ENCODE peak calls at places on chromosomes 16 and 17, in six cellular contexts. One of them, this sample, is unnamed.

GRCh38 chr17:73289549-73290254 is 22.1 kb downstream of the CDC42EP4 start:
- DNase-seq in NCI-H1417: no peak
- DNase-seq in GM12878: no peak
- DNase-seq in Karpas-422: no peak
- DNase-seq in iPS-NIHi11: no peak
- DNase-seq in AG08396: no peak
- DNase-seq in this sample: no peak

GRCh38 chr17:17408236-17408794 is 68.5 kb upstream of the MED9 start:
- DNase-seq in iPS-NIHi11: no peak
- DNase-seq in GM12878: no peak
- DNase-seq in Karpas-422: no peak
- DNase-seq in NCI-H1417: no peak
- DNase-seq in AG08396: no peak
- DNase-seq in this sample: no peak

GRCh38 chr16:48499822-48500440 is 110.0 kb downstream of the N4BP1 start:
- DNase-seq in AG08396: peak
- DNase-seq in iPS-NIHi11: no peak
- DNase-seq in GM12878: no peak
- DNase-seq in Karpas-422: no peak
- DNase-seq in NCI-H1417: no peak
- DNase-seq in this sample: no peak

GRCh38 chr17:72778161-72779151 is 314.0 kb downstream of the SLC39A11 start:
- DNase-seq in iPS-NIHi11: no peak
- DNase-seq in AG08396: no peak
- DNase-seq in Karpas-422: no peak
- DNase-seq in NCI-H1417: peak
- DNase-seq in GM12878: no peak
- DNase-seq in this sample: peak

GRCh38 chr16:15703029-15703736 is 53.1 kb downstream of the NDE1 start:
- DNase-seq in Karpas-422: no peak
- DNase-seq in NCI-H1417: no peak
- DNase-seq in GM12878: no peak
- DNase-seq in AG08396: no peak
- DNase-seq in iPS-NIHi11: no peak
- DNase-seq in this sample: no peak

GRCh38 chr16:49456763-49457162 is 83.2 kb downstream of the C16orf78 start:
- DNase-seq in Karpas-422: no peak
- DNase-seq in NCI-H1417: no peak
- DNase-seq in iPS-NIHi11: no peak
- DNase-seq in GM12878: no peak
- DNase-seq in AG08396: no peak
- DNase-seq in this sample: no peak

GRCh38 chr16:76194621-76195015 is 82.6 kb upstream of the CNTNAP4 start:
- DNase-seq in Karpas-422: no peak
- DNase-seq in AG08396: no peak
- DNase-seq in iPS-NIHi11: no peak
- DNase-seq in GM12878: no peak
- DNase-seq in NCI-H1417: peak
- DNase-seq in this sample: peak

GRCh38 chr17:76171701-76172100 is 30.7 kb upstream of the FOXJ1 start:
- DNase-seq in GM12878: no peak
- DNase-seq in Karpas-422: no peak
- DNase-seq in iPS-NIHi11: no peak
- DNase-seq in AG08396: no peak
- DNase-seq in NCI-H1417: no peak
- DNase-seq in this sample: no peak

GRCh38 chr17:55451758-55452468 is 30.3 kb upstream of the MMD start:
- DNase-seq in AG08396: peak
- DNase-seq in NCI-H1417: no peak
- DNase-seq in iPS-NIHi11: no peak
- DNase-seq in Karpas-422: no peak
- DNase-seq in GM12878: no peak
- DNase-seq in this sample: no peak

GRCh38 chr16:17369441-17369951 is 101.3 kb downstream of the XYLT1 start:
- DNase-seq in Karpas-422: peak
- DNase-seq in AG08396: no peak
- DNase-seq in iPS-NIHi11: no peak
- DNase-seq in GM12878: peak
- DNase-seq in NCI-H1417: no peak
- DNase-seq in this sample: no peak

GRCh38 chr16:14101415-14101814 is 30.3 kb downstream of the MRTFB start:
- DNase-seq in Karpas-422: no peak
- DNase-seq in iPS-NIHi11: no peak
- DNase-seq in NCI-H1417: no peak
- DNase-seq in AG08396: no peak
- DNase-seq in GM12878: no peak
- DNase-seq in this sample: peak

GRCh38 chr16:14061732-14062259 is 9.3 kb upstream of the MRTFB start:
- DNase-seq in iPS-NIHi11: no peak
- DNase-seq in AG08396: no peak
- DNase-seq in Karpas-422: no peak
- DNase-seq in NCI-H1417: no peak
- DNase-seq in GM12878: no peak
- DNase-seq in this sample: peak

GRCh38 chr16:73298562-73298961 is 250.6 kb upstream of the ZFHX3 start:
- DNase-seq in iPS-NIHi11: peak
- DNase-seq in Karpas-422: no peak
- DNase-seq in AG08396: peak
- DNase-seq in NCI-H1417: no peak
- DNase-seq in GM12878: no peak
- DNase-seq in this sample: no peak

GRCh38 chr17:73058022-73058421 is 34.5 kb downstream of the SLC39A11 start:
- DNase-seq in GM12878: no peak
- DNase-seq in AG08396: no peak
- DNase-seq in NCI-H1417: no peak
- DNase-seq in Karpas-422: no peak
- DNase-seq in iPS-NIHi11: no peak
- DNase-seq in this sample: no peak

GRCh38 chr16:1036121-1036520 is 36.4 kb upstream of the SSTR5 start:
- DNase-seq in Karpas-422: no peak
- DNase-seq in AG08396: no peak
- DNase-seq in iPS-NIHi11: no peak
- DNase-seq in NCI-H1417: no peak
- DNase-seq in GM12878: no peak
- DNase-seq in this sample: no peak

GRCh38 chr16:54936979-54937672 is 6.5 kb downstream of the IRX5 start:
- DNase-seq in iPS-NIHi11: peak
- DNase-seq in GM12878: no peak
- DNase-seq in Karpas-422: peak
- DNase-seq in AG08396: no peak
- DNase-seq in NCI-H1417: no peak
- DNase-seq in this sample: no peak

GRCh38 chr17:82056729-82057621 is 5.3 kb downstream of the GPS1 start:
- DNase-seq in iPS-NIHi11: no peak
- DNase-seq in NCI-H1417: no peak
- DNase-seq in AG08396: no peak
- DNase-seq in Karpas-422: no peak
- DNase-seq in GM12878: no peak
- DNase-seq in this sample: peak

GRCh38 chr17:42305543-42306384 is 17.5 kb downstream of the STAT5A start:
- DNase-seq in AG08396: no peak
- DNase-seq in GM12878: no peak
- DNase-seq in iPS-NIHi11: no peak
- DNase-seq in NCI-H1417: no peak
- DNase-seq in Karpas-422: no peak
- DNase-seq in this sample: no peak

GRCh38 chr17:39981207-39982068 is 831 bp downstream of the PSMD3 start:
- DNase-seq in AG08396: peak
- DNase-seq in iPS-NIHi11: peak
- DNase-seq in NCI-H1417: peak
- DNase-seq in Karpas-422: peak
- DNase-seq in GM12878: no peak
- DNase-seq in this sample: no peak

GRCh38 chr17:71501716-71502115 is 619.1 kb upstream of the SOX9 start:
- DNase-seq in NCI-H1417: no peak
- DNase-seq in iPS-NIHi11: no peak
- DNase-seq in AG08396: no peak
- DNase-seq in Karpas-422: no peak
- DNase-seq in GM12878: no peak
- DNase-seq in this sample: peak

GRCh38 chr17:14525551-14526455 is 224.9 kb downstream of the HS3ST3B1 start:
- DNase-seq in GM12878: no peak
- DNase-seq in iPS-NIHi11: peak
- DNase-seq in AG08396: no peak
- DNase-seq in NCI-H1417: no peak
- DNase-seq in Karpas-422: no peak
- DNase-seq in this sample: peak

GRCh38 chr16:49462989-49463371 is 89.4 kb downstream of the C16orf78 start:
- DNase-seq in NCI-H1417: peak
- DNase-seq in Karpas-422: no peak
- DNase-seq in iPS-NIHi11: no peak
- DNase-seq in GM12878: no peak
- DNase-seq in AG08396: no peak
- DNase-seq in this sample: peak

GRCh38 chr16:75420987-75421819 is 12.1 kb downstream of the CFDP1 start:
- DNase-seq in NCI-H1417: peak
- DNase-seq in iPS-NIHi11: peak
- DNase-seq in GM12878: no peak
- DNase-seq in AG08396: no peak
- DNase-seq in Karpas-422: peak
- DNase-seq in this sample: peak

GRCh38 chr17:50681260-50682200 is 26.2 kb downstream of the ANKRD40 start:
- DNase-seq in iPS-NIHi11: peak
- DNase-seq in GM12878: no peak
- DNase-seq in NCI-H1417: peak
- DNase-seq in AG08396: peak
- DNase-seq in Karpas-422: no peak
- DNase-seq in this sample: peak

GRCh38 chr16:4309833-4310266 is 6.0 kb upstream of the GLIS2 start:
- DNase-seq in Karpas-422: peak
- DNase-seq in NCI-H1417: peak
- DNase-seq in iPS-NIHi11: peak
- DNase-seq in GM12878: no peak
- DNase-seq in AG08396: peak
- DNase-seq in this sample: peak

GRCh38 chr17:17435323-17435722 is 41.5 kb upstream of the MED9 start:
- DNase-seq in iPS-NIHi11: no peak
- DNase-seq in Karpas-422: no peak
- DNase-seq in AG08396: peak
- DNase-seq in NCI-H1417: no peak
- DNase-seq in GM12878: no peak
- DNase-seq in this sample: no peak

GRCh38 chr17:61579961-61580360 is 11.1 kb downstream of the NACA2 start:
- DNase-seq in iPS-NIHi11: no peak
- DNase-seq in Karpas-422: no peak
- DNase-seq in NCI-H1417: no peak
- DNase-seq in AG08396: peak
- DNase-seq in GM12878: no peak
- DNase-seq in this sample: no peak

This sample was measured in NCI-H146.